ENCODE peak calls at places on chromosomes 16 and 17, in nine cellular contexts. One of them, this sample, is unnamed.

GRCh38 chr17:79065105-79065670 is 9.4 kb upstream of the ENGASE start:
- DNase-seq in hepatocyte: peak
- DNase-seq in gastrocnemius medialis: no peak
- DNase-seq in naive thymus-derived CD4-positive, alpha-beta T cell: peak
- DNase-seq in RWPE1: no peak
- DNase-seq in Panc1: no peak
- DNase-seq in HCT116: peak
- DNase-seq in sigmoid colon: peak
- DNase-seq in brain microvascular endothelial cell: peak
- DNase-seq in this sample: no peak

GRCh38 chr17:14069251-14069981 is at the start of gene COX10:
- DNase-seq in brain microvascular endothelial cell: peak
- DNase-seq in hepatocyte: peak
- DNase-seq in RWPE1: peak
- DNase-seq in HCT116: peak
- DNase-seq in Panc1: peak
- DNase-seq in gastrocnemius medialis: peak
- DNase-seq in naive thymus-derived CD4-positive, alpha-beta T cell: peak
- DNase-seq in sigmoid colon: peak
- DNase-seq in this sample: peak

GRCh38 chr16:10609410-10609774 is 29.0 kb upstream of the EMP2 start:
- DNase-seq in brain microvascular endothelial cell: peak
- DNase-seq in gastrocnemius medialis: no peak
- DNase-seq in RWPE1: no peak
- DNase-seq in sigmoid colon: no peak
- DNase-seq in naive thymus-derived CD4-positive, alpha-beta T cell: no peak
- DNase-seq in Panc1: peak
- DNase-seq in HCT116: no peak
- DNase-seq in hepatocyte: no peak
- DNase-seq in this sample: no peak

GRCh38 chr16:54821731-54822130 is 108.9 kb upstream of the IRX5 start:
- DNase-seq in gastrocnemius medialis: no peak
- DNase-seq in hepatocyte: no peak
- DNase-seq in HCT116: no peak
- DNase-seq in brain microvascular endothelial cell: no peak
- DNase-seq in sigmoid colon: no peak
- DNase-seq in RWPE1: no peak
- DNase-seq in naive thymus-derived CD4-positive, alpha-beta T cell: no peak
- DNase-seq in Panc1: no peak
- DNase-seq in this sample: no peak

GRCh38 chr16:75532142-75532765 is 3.7 kb downstream of the CHST5 start:
- DNase-seq in naive thymus-derived CD4-positive, alpha-beta T cell: no peak
- DNase-seq in brain microvascular endothelial cell: no peak
- DNase-seq in sigmoid colon: no peak
- DNase-seq in gastrocnemius medialis: no peak
- DNase-seq in RWPE1: no peak
- DNase-seq in Panc1: no peak
- DNase-seq in HCT116: no peak
- DNase-seq in hepatocyte: no peak
- DNase-seq in this sample: no peak

GRCh38 chr17:49851387-49852291 is 3.8 kb upstream of the TAC4 start:
- DNase-seq in hepatocyte: peak
- DNase-seq in brain microvascular endothelial cell: peak
- DNase-seq in HCT116: no peak
- DNase-seq in sigmoid colon: peak
- DNase-seq in gastrocnemius medialis: peak
- DNase-seq in naive thymus-derived CD4-positive, alpha-beta T cell: peak
- DNase-seq in Panc1: no peak
- DNase-seq in RWPE1: no peak
- DNase-seq in this sample: no peak

GRCh38 chr17:3890082-3890892 is 2.6 kb downstream of the CAMKK1 start:
- DNase-seq in hepatocyte: peak
- DNase-seq in brain microvascular endothelial cell: peak
- DNase-seq in gastrocnemius medialis: peak
- DNase-seq in RWPE1: peak
- DNase-seq in sigmoid colon: peak
- DNase-seq in naive thymus-derived CD4-positive, alpha-beta T cell: no peak
- DNase-seq in Panc1: no peak
- DNase-seq in HCT116: peak
- DNase-seq in this sample: peak

GRCh38 chr17:49970498-49970897 is 1.5 kb downstream of the DLX4 start:
- DNase-seq in naive thymus-derived CD4-positive, alpha-beta T cell: no peak
- DNase-seq in sigmoid colon: no peak
- DNase-seq in HCT116: no peak
- DNase-seq in Panc1: no peak
- DNase-seq in hepatocyte: no peak
- DNase-seq in brain microvascular endothelial cell: no peak
- DNase-seq in RWPE1: no peak
- DNase-seq in gastrocnemius medialis: no peak
- DNase-seq in this sample: no peak

GRCh38 chr16:27463741-27464662 is 62.0 kb downstream of the IL21R start:
- DNase-seq in gastrocnemius medialis: no peak
- DNase-seq in RWPE1: no peak
- DNase-seq in brain microvascular endothelial cell: no peak
- DNase-seq in naive thymus-derived CD4-positive, alpha-beta T cell: peak
- DNase-seq in hepatocyte: no peak
- DNase-seq in sigmoid colon: no peak
- DNase-seq in HCT116: no peak
- DNase-seq in Panc1: no peak
- DNase-seq in this sample: no peak

GRCh38 chr17:489758-490329 is 137.2 kb upstream of the RPH3AL start:
- DNase-seq in HCT116: no peak
- DNase-seq in brain microvascular endothelial cell: no peak
- DNase-seq in hepatocyte: peak
- DNase-seq in sigmoid colon: peak
- DNase-seq in Panc1: peak
- DNase-seq in RWPE1: no peak
- DNase-seq in naive thymus-derived CD4-positive, alpha-beta T cell: peak
- DNase-seq in gastrocnemius medialis: no peak
- DNase-seq in this sample: no peak

GRCh38 chr17:48812001-48812400 is 5.0 kb downstream of the TTLL6 start:
- DNase-seq in sigmoid colon: no peak
- DNase-seq in HCT116: no peak
- DNase-seq in RWPE1: no peak
- DNase-seq in Panc1: no peak
- DNase-seq in brain microvascular endothelial cell: no peak
- DNase-seq in naive thymus-derived CD4-positive, alpha-beta T cell: no peak
- DNase-seq in hepatocyte: no peak
- DNase-seq in gastrocnemius medialis: no peak
- DNase-seq in this sample: no peak

GRCh38 chr17:32276217-32276616 is 10.6 kb downstream of the RHBDL3 start:
- DNase-seq in hepatocyte: no peak
- DNase-seq in naive thymus-derived CD4-positive, alpha-beta T cell: no peak
- DNase-seq in Panc1: no peak
- DNase-seq in gastrocnemius medialis: no peak
- DNase-seq in HCT116: no peak
- DNase-seq in RWPE1: no peak
- DNase-seq in sigmoid colon: no peak
- DNase-seq in brain microvascular endothelial cell: no peak
- DNase-seq in this sample: no peak

GRCh38 chr17:28466001-28466400 is 7.4 kb upstream of the SLC13A2 start:
- DNase-seq in gastrocnemius medialis: no peak
- DNase-seq in sigmoid colon: peak
- DNase-seq in Panc1: no peak
- DNase-seq in HCT116: no peak
- DNase-seq in hepatocyte: no peak
- DNase-seq in naive thymus-derived CD4-positive, alpha-beta T cell: no peak
- DNase-seq in RWPE1: no peak
- DNase-seq in brain microvascular endothelial cell: no peak
- DNase-seq in this sample: no peak

GRCh38 chr16:3859875-3860274 is 20.6 kb downstream of the CREBBP start:
- DNase-seq in hepatocyte: no peak
- DNase-seq in gastrocnemius medialis: no peak
- DNase-seq in Panc1: no peak
- DNase-seq in brain microvascular endothelial cell: no peak
- DNase-seq in HCT116: no peak
- DNase-seq in sigmoid colon: no peak
- DNase-seq in naive thymus-derived CD4-positive, alpha-beta T cell: no peak
- DNase-seq in RWPE1: no peak
- DNase-seq in this sample: no peak

GRCh38 chr16:14309906-14310305 is 238.8 kb downstream of the MRTFB start:
- DNase-seq in hepatocyte: no peak
- DNase-seq in RWPE1: peak
- DNase-seq in brain microvascular endothelial cell: peak
- DNase-seq in HCT116: no peak
- DNase-seq in naive thymus-derived CD4-positive, alpha-beta T cell: no peak
- DNase-seq in sigmoid colon: no peak
- DNase-seq in gastrocnemius medialis: no peak
- DNase-seq in Panc1: no peak
- DNase-seq in this sample: peak

DNA sequence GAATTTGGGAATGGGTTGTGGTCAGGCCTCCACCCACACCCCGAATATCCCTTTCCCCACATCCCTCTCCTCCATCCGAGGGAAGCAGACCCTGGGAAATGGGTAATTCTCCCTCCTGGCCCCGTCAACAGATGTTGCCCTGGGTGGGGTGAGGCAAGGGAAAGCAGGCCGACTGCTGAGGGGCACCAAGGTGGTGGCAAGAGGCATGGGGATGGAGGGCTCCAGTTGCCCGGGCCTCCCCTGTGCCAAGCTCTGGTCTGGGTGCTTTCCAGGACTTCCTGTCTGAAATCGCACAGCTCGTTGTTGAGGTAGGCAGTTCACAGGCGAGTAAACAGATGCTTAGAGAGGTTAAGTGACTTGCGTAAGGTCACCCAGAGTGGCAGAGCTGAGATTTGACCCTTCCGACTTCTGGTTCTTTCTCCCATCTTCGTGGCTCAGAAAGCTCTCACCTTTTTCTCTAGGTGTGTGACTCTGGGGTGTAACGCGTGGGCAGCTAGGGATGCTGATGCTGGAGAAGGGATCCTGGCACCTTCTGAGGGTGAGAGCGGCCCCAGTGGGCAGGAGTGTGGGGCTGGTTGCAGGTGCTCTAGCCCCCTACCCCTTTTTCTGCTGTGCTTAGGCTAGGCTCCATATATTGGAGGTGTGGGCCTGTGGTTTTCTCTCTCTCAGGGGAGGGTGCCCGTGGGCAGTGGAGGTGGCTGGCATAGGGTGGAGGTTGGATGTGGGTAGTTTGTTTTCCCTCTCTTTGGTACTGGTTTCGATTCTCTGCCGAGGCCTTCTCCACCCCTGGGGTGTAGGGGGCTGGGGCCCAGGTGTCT is 17.2 kb downstream of the RARA start:
- DNase-seq in sigmoid colon: no peak
- DNase-seq in brain microvascular endothelial cell: no peak
- DNase-seq in hepatocyte: no peak
- DNase-seq in gastrocnemius medialis: no peak
- DNase-seq in naive thymus-derived CD4-positive, alpha-beta T cell: peak
- DNase-seq in RWPE1: no peak
- DNase-seq in Panc1: no peak
- DNase-seq in HCT116: no peak
- DNase-seq in this sample: no peak
- H3K27ac ChIP-seq in sigmoid colon: peak
- H3K27ac ChIP-seq in brain microvascular endothelial cell: no peak
- H3K27ac ChIP-seq in hepatocyte: no peak
- H3K27ac ChIP-seq in gastrocnemius medialis: peak
- H3K27ac ChIP-seq in naive thymus-derived CD4-positive, alpha-beta T cell: peak
- H3K27ac ChIP-seq in RWPE1: peak
- H3K27ac ChIP-seq in Panc1: peak
- H3K27ac ChIP-seq in HCT116: no peak
- H3K27ac ChIP-seq in this sample: no peak

DNA sequence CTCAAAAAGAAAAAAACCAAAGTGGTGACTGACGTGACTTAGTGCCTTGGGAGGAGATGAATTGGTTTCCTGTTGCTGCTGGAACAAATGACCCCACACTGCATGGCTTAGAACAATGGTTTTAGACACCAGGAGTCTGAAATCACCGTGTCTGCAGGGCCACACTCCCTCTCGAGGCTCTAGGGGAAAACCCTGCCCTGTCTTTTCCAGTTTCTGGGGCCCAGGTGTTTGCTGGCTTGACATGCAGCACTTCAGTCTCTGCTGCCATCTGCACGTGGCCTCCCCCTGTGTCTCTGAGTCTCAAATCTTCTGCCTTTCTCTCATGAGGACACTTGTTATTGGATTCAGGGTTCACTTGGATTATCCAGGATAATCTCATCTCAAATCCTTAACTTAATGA is 323.8 kb upstream of the TNRC6C start:
- DNase-seq in HCT116: no peak
- DNase-seq in gastrocnemius medialis: no peak
- DNase-seq in hepatocyte: no peak
- DNase-seq in brain microvascular endothelial cell: no peak
- DNase-seq in sigmoid colon: no peak
- DNase-seq in naive thymus-derived CD4-positive, alpha-beta T cell: no peak
- DNase-seq in Panc1: no peak
- DNase-seq in RWPE1: no peak
- DNase-seq in this sample: no peak
- H3K27ac ChIP-seq in HCT116: no peak
- H3K27ac ChIP-seq in gastrocnemius medialis: no peak
- H3K27ac ChIP-seq in hepatocyte: no peak
- H3K27ac ChIP-seq in brain microvascular endothelial cell: no peak
- H3K27ac ChIP-seq in sigmoid colon: no peak
- H3K27ac ChIP-seq in naive thymus-derived CD4-positive, alpha-beta T cell: no peak
- H3K27ac ChIP-seq in Panc1: no peak
- H3K27ac ChIP-seq in RWPE1: no peak
- H3K27ac ChIP-seq in this sample: no peak

DNA sequence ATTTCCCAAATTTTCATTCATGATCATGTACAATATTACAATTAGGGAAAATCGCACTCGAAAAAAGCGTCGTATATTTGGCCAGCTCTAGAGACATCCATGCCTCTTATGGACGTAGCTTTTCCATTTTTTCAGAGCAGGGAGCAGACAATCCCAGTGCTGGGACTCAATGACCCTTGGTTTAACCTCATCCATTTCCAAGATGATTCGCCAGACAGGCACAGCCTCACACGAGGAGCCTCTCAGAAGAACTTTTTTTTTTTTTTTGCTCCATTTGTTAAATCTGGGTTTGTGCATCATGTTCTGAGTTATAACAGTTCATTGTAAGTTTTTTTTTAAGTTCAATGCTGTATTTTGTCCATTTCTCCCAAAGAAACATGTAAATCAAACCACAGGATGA is 92.1 kb downstream of the ZDHHC7 start:
- DNase-seq in Panc1: no peak
- DNase-seq in naive thymus-derived CD4-positive, alpha-beta T cell: no peak
- DNase-seq in hepatocyte: no peak
- DNase-seq in brain microvascular endothelial cell: no peak
- DNase-seq in HCT116: no peak
- DNase-seq in RWPE1: no peak
- DNase-seq in gastrocnemius medialis: no peak
- DNase-seq in sigmoid colon: no peak
- DNase-seq in this sample: no peak
- H3K27ac ChIP-seq in Panc1: no peak
- H3K27ac ChIP-seq in naive thymus-derived CD4-positive, alpha-beta T cell: no peak
- H3K27ac ChIP-seq in hepatocyte: no peak
- H3K27ac ChIP-seq in brain microvascular endothelial cell: no peak
- H3K27ac ChIP-seq in HCT116: no peak
- H3K27ac ChIP-seq in RWPE1: no peak
- H3K27ac ChIP-seq in gastrocnemius medialis: peak
- H3K27ac ChIP-seq in sigmoid colon: peak
- H3K27ac ChIP-seq in this sample: no peak

DNA sequence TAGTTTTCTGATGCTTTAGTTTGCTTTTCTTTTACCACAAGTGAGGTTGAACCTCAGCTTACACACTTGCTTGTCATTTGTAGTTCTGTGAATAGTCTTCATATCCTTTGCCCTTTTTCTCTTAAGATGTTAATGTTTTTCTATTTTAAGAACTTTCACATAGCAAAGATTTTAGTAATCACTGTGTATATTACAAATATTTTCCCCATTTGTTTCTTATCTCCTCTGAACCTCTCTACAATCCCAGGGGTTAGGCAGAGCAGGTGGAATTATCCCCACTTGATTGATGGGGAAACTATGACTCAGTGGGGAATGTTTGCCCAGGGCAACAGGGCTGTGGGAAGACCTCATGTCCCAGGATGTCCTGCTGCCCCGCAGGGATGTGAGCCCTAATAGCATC is 11.7 kb upstream of the MYH3 start:
- DNase-seq in sigmoid colon: no peak
- DNase-seq in hepatocyte: peak
- DNase-seq in gastrocnemius medialis: no peak
- DNase-seq in HCT116: no peak
- DNase-seq in naive thymus-derived CD4-positive, alpha-beta T cell: no peak
- DNase-seq in Panc1: no peak
- DNase-seq in RWPE1: peak
- DNase-seq in brain microvascular endothelial cell: peak
- DNase-seq in this sample: no peak
- H3K27ac ChIP-seq in sigmoid colon: no peak
- H3K27ac ChIP-seq in hepatocyte: peak
- H3K27ac ChIP-seq in gastrocnemius medialis: no peak
- H3K27ac ChIP-seq in HCT116: no peak
- H3K27ac ChIP-seq in naive thymus-derived CD4-positive, alpha-beta T cell: no peak
- H3K27ac ChIP-seq in Panc1: no peak
- H3K27ac ChIP-seq in RWPE1: no peak
- H3K27ac ChIP-seq in brain microvascular endothelial cell: no peak
- H3K27ac ChIP-seq in this sample: no peak

This sample was measured in epithelial cell of prostate.